ENCODE peak calls at places on chromosomes 2 and 18, in five cellular contexts. P, J, W, Y and L are unnamed samples.

GRCh38 chr2:132515010-132515409 is 98.4 kb downstream of the GPR39 start:
- DNase-seq in P (no peak), J (no peak), W (peak; percentile 84), Y (no peak), L (peak; percentile 3)

GRCh38 chr2:121253021-121253673 is 31.9 kb downstream of the TFCP2L1 start:
- DNase-seq in P (peak; percentile 73), J (no peak), W (no peak), Y (no peak), L (no peak)

GRCh38 chr18:30971338-30971956 is 71.1 kb downstream of the DSC3 start:
- DNase-seq in P (no peak), J (peak; percentile 81), W (no peak), Y (no peak), L (peak; percentile 62)

GRCh38 chr2:70115646-70116442 is 28.6 kb downstream of the PCBP1 start:
- DNase-seq in P (no peak), J (no peak), W (no peak), Y (no peak), L (no peak)

GRCh38 chr2:126664234-126664633 is 8.3 kb downstream of the GYPC start:
- DNase-seq in P (no peak), J (no peak), W (no peak), Y (no peak), L (no peak)

GRCh38 chr2:172285010-172285621 is 142.3 kb upstream of the ITGA6 start:
- DNase-seq in P (no peak), J (peak; percentile 48), W (peak; percentile 24), Y (no peak), L (peak; percentile 14)

GRCh38 chr2:137411556-137411955 is 552.7 kb upstream of the HNMT start:
- DNase-seq in P (no peak), J (peak; percentile 21), W (no peak), Y (no peak), L (no peak)

GRCh38 chr18:76259012-76259568 is 236.0 kb downstream of the ZNF516 start:
- DNase-seq in P (no peak), J (no peak), W (peak; percentile 5), Y (no peak), L (no peak)

GRCh38 chr2:219542931-219543595 is 546 bp downstream of the CHPF start:
- DNase-seq in P (no peak), J (peak; percentile 50), W (peak; percentile 39), Y (no peak), L (peak; percentile 83)

GRCh38 chr2:175575346-175576258 is 394.1 kb upstream of the ATP5MC3 start:
- DNase-seq in P (no peak), J (no peak), W (no peak), Y (no peak), L (peak; percentile 16)

GRCh38 chr2:186551323-186552050 is 38.4 kb upstream of the ITGAV start:
- DNase-seq in P (no peak), J (no peak), W (no peak), Y (no peak), L (no peak)

GRCh38 chr2:23373666-23374065 is 11.3 kb upstream of the KLHL29 start:
- DNase-seq in P (no peak), J (no peak), W (no peak), Y (no peak), L (no peak)

GRCh38 chr18:8088626-8089025 is 520.6 kb upstream of the RAB12 start:
- DNase-seq in P (no peak), J (no peak), W (no peak), Y (no peak), L (no peak)

GRCh38 chr18:3706279-3707097 is 256.5 kb downstream of the TGIF1 start:
- DNase-seq in P (no peak), J (no peak), W (peak; percentile 33), Y (no peak), L (no peak)

GRCh38 chr18:48226401-48226800 is 182.8 kb downstream of the ZBTB7C start:
- DNase-seq in P (no peak), J (no peak), W (no peak), Y (no peak), L (no peak)

GRCh38 chr2:108542071-108542470 is 7.8 kb downstream of the LIMS1 start:
- DNase-seq in P (no peak), J (no peak), W (no peak), Y (no peak), L (no peak)

GRCh38 chr2:207264310-207264709 is 98.6 kb upstream of the KLF7 start:
- DNase-seq in P (no peak), J (no peak), W (no peak), Y (no peak), L (no peak)

GRCh38 chr18:36352384-36352783 is 54.9 kb downstream of the FHOD3 start:
- DNase-seq in P (no peak), J (peak; percentile 72), W (peak; percentile 65), Y (no peak), L (no peak)

GRCh38 chr2:236348976-236349375 is 84.8 kb upstream of the ASB18 start:
- DNase-seq in P (no peak), J (no peak), W (no peak), Y (no peak), L (no peak)

GRCh38 chr18:7221424-7222155 is 9.3 kb upstream of the LRRC30 start:
- DNase-seq in P (no peak), J (peak; percentile 81), W (peak; percentile 64), Y (peak; percentile 45), L (peak; percentile 95)